ENCODE peak calls at places on chromosomes 11 and 22, in four cellular contexts. P is Kasumi-1; J is Caki2; Z is activated CD8-positive, alpha-beta memory T cell treated with anti-CD3 and anti-CD28 coated beads, Interleukin-2, amount 10 ng/mL, durations not matched to agents 7 days and 5 days. T is an unnamed sample.

GRCh38 chr11:7436657-7437056 is 48.6 kb upstream of the OLFML1 start:
- DNase-seq in P (peak), Z (peak), J (no peak), T (no peak)

GRCh38 chr11:19892876-19893275 is 180.2 kb downstream of the NAV2 start:
- DNase-seq in Z (no peak), P (no peak), J (no peak), T (no peak)

GRCh38 chr11:73359930-73360742 is 16.1 kb upstream of the RELT start:
- DNase-seq in P (peak), Z (peak), J (no peak), T (no peak)

GRCh38 chr11:129787518-129787917 is 28.1 kb upstream of the TMEM45B start:
- DNase-seq in P (no peak), J (no peak), Z (no peak), T (no peak)

GRCh38 chr22:30014244-30014643 is 66.0 kb upstream of the HORMAD2 start:
- DNase-seq in J (no peak), Z (no peak), P (peak), T (no peak)

GRCh38 chr11:74011360-74012071 is 2.6 kb upstream of the UCP3 start:
- DNase-seq in J (no peak), P (no peak), Z (peak), T (no peak)

GRCh38 chr11:76794371-76795284 is 11.5 kb downstream of the TSKU start:
- DNase-seq in Z (no peak), J (no peak), P (no peak), T (no peak)

GRCh38 chr22:38397189-38398097 is 57.6 kb downstream of the KCNJ4 start:
- DNase-seq in P (peak), J (peak), Z (no peak), T (peak)

GRCh38 chr11:78740175-78741161 is 165.8 kb upstream of the NARS2 start:
- DNase-seq in P (no peak), J (no peak), Z (no peak), T (no peak)

GRCh38 chr22:50252081-50253045 is 1.3 kb upstream of the HDAC10 start:
- DNase-seq in J (peak), Z (peak), P (peak), T (peak)

GRCh38 chr22:38843716-38844660 is at the start of gene NPTXR:
- DNase-seq in J (peak), P (no peak), Z (no peak), T (no peak)

T was measured in PC-9.